ENCODE peak calls at places on chromosomes 2 and 18, in seven cellular contexts. One of them, this sample, is unnamed.

GRCh38 chr2:165406053-165406628 is 63.4 kb upstream of the CSRNP3 start:
- DNase-seq in A549: no peak
- DNase-seq in SK-N-SH: no peak
- DNase-seq in adrenal gland: no peak
- DNase-seq in endodermal cell: peak
- DNase-seq in tibial nerve: no peak
- DNase-seq in left lung: no peak
- DNase-seq in this sample: no peak

GRCh38 chr2:177254433-177255226 is 9.9 kb downstream of the NFE2L2 start:
- DNase-seq in tibial nerve: no peak
- DNase-seq in SK-N-SH: peak
- DNase-seq in adrenal gland: no peak
- DNase-seq in left lung: no peak
- DNase-seq in A549: peak
- DNase-seq in endodermal cell: peak
- DNase-seq in this sample: no peak

GRCh38 chr2:198143793-198144192 is 339.4 kb downstream of the PLCL1 start:
- DNase-seq in adrenal gland: no peak
- DNase-seq in tibial nerve: no peak
- DNase-seq in left lung: no peak
- DNase-seq in A549: no peak
- DNase-seq in SK-N-SH: no peak
- DNase-seq in endodermal cell: no peak
- DNase-seq in this sample: no peak

GRCh38 chr18:45596048-45596447 is 19.2 kb upstream of the SLC14A2 start:
- DNase-seq in A549: no peak
- DNase-seq in adrenal gland: no peak
- DNase-seq in left lung: no peak
- DNase-seq in tibial nerve: no peak
- DNase-seq in SK-N-SH: no peak
- DNase-seq in endodermal cell: no peak
- DNase-seq in this sample: no peak

GRCh38 chr2:217972490-217972889 is 30.3 kb downstream of the TNS1 start:
- DNase-seq in adrenal gland: peak
- DNase-seq in tibial nerve: no peak
- DNase-seq in endodermal cell: no peak
- DNase-seq in A549: no peak
- DNase-seq in SK-N-SH: no peak
- DNase-seq in left lung: no peak
- DNase-seq in this sample: no peak

GRCh38 chr2:43202289-43202688 is 24.1 kb downstream of the ZFP36L2 start:
- DNase-seq in endodermal cell: no peak
- DNase-seq in A549: no peak
- DNase-seq in SK-N-SH: no peak
- DNase-seq in adrenal gland: no peak
- DNase-seq in tibial nerve: no peak
- DNase-seq in left lung: no peak
- DNase-seq in this sample: no peak

GRCh38 chr2:118588826-118589225 is 258.6 kb downstream of the EN1 start:
- DNase-seq in left lung: no peak
- DNase-seq in tibial nerve: no peak
- DNase-seq in endodermal cell: no peak
- DNase-seq in SK-N-SH: no peak
- DNase-seq in A549: no peak
- DNase-seq in adrenal gland: no peak
- DNase-seq in this sample: no peak

GRCh38 chr2:110865188-110865587 is 132.8 kb downstream of the ACOXL start:
- DNase-seq in tibial nerve: no peak
- DNase-seq in A549: no peak
- DNase-seq in left lung: no peak
- DNase-seq in endodermal cell: no peak
- DNase-seq in SK-N-SH: no peak
- DNase-seq in adrenal gland: no peak
- DNase-seq in this sample: no peak

GRCh38 chr2:127614731-127615130 is 31.2 kb upstream of the GPR17 start:
- DNase-seq in tibial nerve: peak
- DNase-seq in A549: no peak
- DNase-seq in adrenal gland: peak
- DNase-seq in left lung: peak
- DNase-seq in endodermal cell: peak
- DNase-seq in SK-N-SH: peak
- DNase-seq in this sample: no peak

GRCh38 chr18:63301458-63301857 is 18.1 kb downstream of the BCL2 start:
- DNase-seq in left lung: no peak
- DNase-seq in SK-N-SH: no peak
- DNase-seq in tibial nerve: no peak
- DNase-seq in endodermal cell: no peak
- DNase-seq in adrenal gland: no peak
- DNase-seq in A549: no peak
- DNase-seq in this sample: no peak

GRCh38 chr18:63297678-63298392 is 21.7 kb downstream of the BCL2 start:
- DNase-seq in A549: no peak
- DNase-seq in SK-N-SH: no peak
- DNase-seq in left lung: no peak
- DNase-seq in adrenal gland: no peak
- DNase-seq in tibial nerve: no peak
- DNase-seq in endodermal cell: no peak
- DNase-seq in this sample: no peak

GRCh38 chr18:63302647-63303405 is 16.7 kb downstream of the BCL2 start:
- DNase-seq in endodermal cell: no peak
- DNase-seq in A549: no peak
- DNase-seq in left lung: no peak
- DNase-seq in SK-N-SH: no peak
- DNase-seq in tibial nerve: no peak
- DNase-seq in adrenal gland: no peak
- DNase-seq in this sample: no peak

GRCh38 chr18:63298393-63299015 is 21.1 kb downstream of the BCL2 start:
- DNase-seq in endodermal cell: no peak
- DNase-seq in A549: no peak
- DNase-seq in adrenal gland: peak
- DNase-seq in SK-N-SH: no peak
- DNase-seq in left lung: no peak
- DNase-seq in tibial nerve: no peak
- DNase-seq in this sample: no peak

GRCh38 chr18:63299837-63300787 is 19.5 kb downstream of the BCL2 start:
- DNase-seq in SK-N-SH: no peak
- DNase-seq in tibial nerve: no peak
- DNase-seq in endodermal cell: no peak
- DNase-seq in adrenal gland: no peak
- DNase-seq in A549: no peak
- DNase-seq in left lung: no peak
- DNase-seq in this sample: no peak
- H3K27ac ChIP-seq in SK-N-SH: no peak
- H3K27ac ChIP-seq in tibial nerve: peak
- H3K27ac ChIP-seq in endodermal cell: peak
- H3K27ac ChIP-seq in adrenal gland: no peak
- H3K27ac ChIP-seq in A549: no peak
- H3K27ac ChIP-seq in left lung: no peak
- H3K27ac ChIP-seq in this sample: peak

GRCh38 chr2:111970453-111970852 is 72.0 kb downstream of the MERTK start:
- DNase-seq in left lung: no peak
- DNase-seq in tibial nerve: no peak
- DNase-seq in adrenal gland: no peak
- DNase-seq in SK-N-SH: no peak
- DNase-seq in endodermal cell: no peak
- DNase-seq in A549: no peak
- DNase-seq in this sample: no peak

GRCh38 chr2:111975819-111976218 is 77.4 kb downstream of the MERTK start:
- DNase-seq in SK-N-SH: no peak
- DNase-seq in adrenal gland: no peak
- DNase-seq in tibial nerve: no peak
- DNase-seq in endodermal cell: no peak
- DNase-seq in left lung: no peak
- DNase-seq in A549: no peak
- DNase-seq in this sample: no peak

GRCh38 chr2:111975053-111975552 is 76.7 kb downstream of the MERTK start:
- DNase-seq in SK-N-SH: no peak
- DNase-seq in A549: peak
- DNase-seq in tibial nerve: no peak
- DNase-seq in endodermal cell: no peak
- DNase-seq in adrenal gland: no peak
- DNase-seq in left lung: peak
- DNase-seq in this sample: no peak

GRCh38 chr2:111973701-111974100 is 75.3 kb downstream of the MERTK start:
- DNase-seq in left lung: no peak
- DNase-seq in SK-N-SH: no peak
- DNase-seq in adrenal gland: no peak
- DNase-seq in A549: no peak
- DNase-seq in endodermal cell: no peak
- DNase-seq in tibial nerve: no peak
- DNase-seq in this sample: no peak

GRCh38 chr2:111972955-111973565 is 74.7 kb downstream of the MERTK start:
- DNase-seq in adrenal gland: peak
- DNase-seq in endodermal cell: no peak
- DNase-seq in tibial nerve: no peak
- DNase-seq in left lung: no peak
- DNase-seq in A549: no peak
- DNase-seq in SK-N-SH: no peak
- DNase-seq in this sample: no peak
- H3K27ac ChIP-seq in adrenal gland: peak
- H3K27ac ChIP-seq in endodermal cell: no peak
- H3K27ac ChIP-seq in tibial nerve: no peak
- H3K27ac ChIP-seq in left lung: peak
- H3K27ac ChIP-seq in A549: peak
- H3K27ac ChIP-seq in SK-N-SH: no peak
- H3K27ac ChIP-seq in this sample: peak

GRCh38 chr2:52269696-52270485 is 1238.0 kb upstream of the NRXN1 start:
- DNase-seq in A549: no peak
- DNase-seq in adrenal gland: no peak
- DNase-seq in SK-N-SH: no peak
- DNase-seq in endodermal cell: no peak
- DNase-seq in tibial nerve: no peak
- DNase-seq in left lung: no peak
- DNase-seq in this sample: no peak
- H3K27ac ChIP-seq in A549: no peak
- H3K27ac ChIP-seq in adrenal gland: no peak
- H3K27ac ChIP-seq in SK-N-SH: no peak
- H3K27ac ChIP-seq in endodermal cell: no peak
- H3K27ac ChIP-seq in tibial nerve: no peak
- H3K27ac ChIP-seq in left lung: no peak
- H3K27ac ChIP-seq in this sample: no peak

GRCh38 chr2:196590286-196590685 is 49.2 kb upstream of the CCDC150 start:
- DNase-seq in endodermal cell: no peak
- DNase-seq in A549: no peak
- DNase-seq in SK-N-SH: no peak
- DNase-seq in tibial nerve: no peak
- DNase-seq in adrenal gland: no peak
- DNase-seq in left lung: no peak
- DNase-seq in this sample: no peak
- H3K27ac ChIP-seq in endodermal cell: no peak
- H3K27ac ChIP-seq in A549: no peak
- H3K27ac ChIP-seq in SK-N-SH: peak
- H3K27ac ChIP-seq in tibial nerve: no peak
- H3K27ac ChIP-seq in adrenal gland: no peak
- H3K27ac ChIP-seq in left lung: no peak
- H3K27ac ChIP-seq in this sample: no peak

DNA sequence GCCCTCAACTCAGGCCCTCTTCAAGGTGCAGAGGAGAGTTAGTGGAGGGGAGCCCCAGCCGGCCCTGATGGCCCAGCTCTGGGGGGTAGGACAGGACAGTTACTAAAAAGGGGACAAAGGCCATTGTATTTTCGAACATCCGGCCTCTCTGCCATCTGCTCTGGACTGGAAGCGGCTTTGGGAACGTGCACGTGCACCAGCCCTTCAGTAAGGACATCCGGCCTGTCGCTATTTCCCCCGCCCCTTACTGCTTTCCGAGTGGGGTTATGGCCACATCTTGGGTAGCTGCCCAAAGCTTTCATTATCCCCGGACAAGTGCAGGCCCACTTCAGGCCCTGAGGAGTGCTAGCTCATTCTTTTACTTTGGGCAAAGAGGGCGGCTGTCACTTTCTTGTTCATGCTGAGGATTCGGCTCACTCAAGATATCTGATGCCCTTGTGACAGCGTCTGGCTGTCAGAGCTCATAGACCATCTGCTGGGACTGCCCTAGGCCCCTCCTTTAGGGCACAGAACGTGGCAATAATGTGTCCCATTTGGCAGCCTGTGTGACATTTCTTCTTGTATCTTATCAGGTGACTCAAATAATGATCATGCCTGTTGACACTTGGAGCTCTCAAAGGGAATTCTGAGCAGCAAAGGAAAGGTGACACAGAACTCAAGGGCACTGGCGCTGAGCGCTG is 17.5 kb downstream of the SLC4A3 start:
- DNase-seq in left lung: peak
- DNase-seq in tibial nerve: no peak
- DNase-seq in SK-N-SH: no peak
- DNase-seq in adrenal gland: peak
- DNase-seq in A549: no peak
- DNase-seq in endodermal cell: peak
- DNase-seq in this sample: no peak
- H3K27ac ChIP-seq in left lung: peak
- H3K27ac ChIP-seq in tibial nerve: no peak
- H3K27ac ChIP-seq in SK-N-SH: peak
- H3K27ac ChIP-seq in adrenal gland: peak
- H3K27ac ChIP-seq in A549: no peak
- H3K27ac ChIP-seq in endodermal cell: peak
- H3K27ac ChIP-seq in this sample: no peak

GRCh38 chr18:22470511-22471181 is 52.9 kb upstream of the CTAGE1 start:
- DNase-seq in left lung: no peak
- DNase-seq in endodermal cell: no peak
- DNase-seq in SK-N-SH: no peak
- DNase-seq in adrenal gland: no peak
- DNase-seq in tibial nerve: no peak
- DNase-seq in A549: peak
- DNase-seq in this sample: no peak
- H3K27ac ChIP-seq in left lung: peak
- H3K27ac ChIP-seq in endodermal cell: peak
- H3K27ac ChIP-seq in SK-N-SH: no peak
- H3K27ac ChIP-seq in adrenal gland: peak
- H3K27ac ChIP-seq in tibial nerve: no peak
- H3K27ac ChIP-seq in A549: peak
- H3K27ac ChIP-seq in this sample: no peak

GRCh38 chr2:235505210-235505741 is 11.4 kb downstream of the AGAP1 start:
- DNase-seq in A549: no peak
- DNase-seq in SK-N-SH: peak
- DNase-seq in adrenal gland: peak
- DNase-seq in tibial nerve: no peak
- DNase-seq in endodermal cell: peak
- DNase-seq in left lung: no peak
- DNase-seq in this sample: no peak
- H3K27ac ChIP-seq in A549: peak
- H3K27ac ChIP-seq in SK-N-SH: no peak
- H3K27ac ChIP-seq in adrenal gland: peak
- H3K27ac ChIP-seq in tibial nerve: no peak
- H3K27ac ChIP-seq in endodermal cell: peak
- H3K27ac ChIP-seq in left lung: peak
- H3K27ac ChIP-seq in this sample: no peak

GRCh38 chr2:105974800-105975199 is 219.3 kb downstream of the UXS1 start:
- DNase-seq in adrenal gland: no peak
- DNase-seq in A549: no peak
- DNase-seq in endodermal cell: no peak
- DNase-seq in tibial nerve: no peak
- DNase-seq in left lung: no peak
- DNase-seq in SK-N-SH: no peak
- DNase-seq in this sample: no peak
- H3K27ac ChIP-seq in adrenal gland: no peak
- H3K27ac ChIP-seq in A549: no peak
- H3K27ac ChIP-seq in endodermal cell: no peak
- H3K27ac ChIP-seq in tibial nerve: no peak
- H3K27ac ChIP-seq in left lung: no peak
- H3K27ac ChIP-seq in SK-N-SH: no peak
- H3K27ac ChIP-seq in this sample: no peak

GRCh38 chr2:53778536-53779162 is 8.1 kb downstream of the ASB3 start:
- DNase-seq in adrenal gland: no peak
- DNase-seq in A549: no peak
- DNase-seq in tibial nerve: no peak
- DNase-seq in endodermal cell: no peak
- DNase-seq in SK-N-SH: no peak
- DNase-seq in left lung: no peak
- DNase-seq in this sample: no peak
- H3K27ac ChIP-seq in adrenal gland: no peak
- H3K27ac ChIP-seq in A549: no peak
- H3K27ac ChIP-seq in tibial nerve: no peak
- H3K27ac ChIP-seq in endodermal cell: no peak
- H3K27ac ChIP-seq in SK-N-SH: no peak
- H3K27ac ChIP-seq in left lung: no peak
- H3K27ac ChIP-seq in this sample: no peak

This sample was measured in esophagus squamous epithelium.